ENCODE peak calls at places on chromosomes 13 and 19, in nine cellular contexts. One of them, this sample, is unnamed.

GRCh38 chr19:33393286-33394005 is 19.9 kb downstream of the CEBPG start:
- DNase-seq in stimulated activated CD4-positive, alpha-beta T cell treated with anti-CD3 and anti-CD28 coated beads, Interleukin-1b, Interleukin-23, amount 100 ng/mL, for 24 hours: no peak
- DNase-seq in GM20000: no peak
- DNase-seq in M059J: no peak
- DNase-seq in EL: no peak
- DNase-seq in NCI-H1092 treated with DMSO at 0.1 percent for 48 hours: no peak
- DNase-seq in activated CD8-positive, alpha-beta memory T cell treated with anti-CD3 and anti-CD28 coated beads for 4 hours: no peak
- DNase-seq in body of pancreas: no peak
- DNase-seq in SK-MEL-5: no peak
- DNase-seq in this sample: no peak

GRCh38 chr13:56975647-56976046 is 165.1 kb upstream of the PRR20A start:
- DNase-seq in stimulated activated CD4-positive, alpha-beta T cell treated with anti-CD3 and anti-CD28 coated beads, Interleukin-1b, Interleukin-23, amount 100 ng/mL, for 24 hours: no peak
- DNase-seq in GM20000: no peak
- DNase-seq in M059J: no peak
- DNase-seq in EL: no peak
- DNase-seq in NCI-H1092 treated with DMSO at 0.1 percent for 48 hours: no peak
- DNase-seq in activated CD8-positive, alpha-beta memory T cell treated with anti-CD3 and anti-CD28 coated beads for 4 hours: no peak
- DNase-seq in body of pancreas: no peak
- DNase-seq in SK-MEL-5: no peak
- DNase-seq in this sample: no peak

GRCh38 chr13:28318418-28318995 is 176.4 kb downstream of the FLT1 start:
- DNase-seq in stimulated activated CD4-positive, alpha-beta T cell treated with anti-CD3 and anti-CD28 coated beads, Interleukin-1b, Interleukin-23, amount 100 ng/mL, for 24 hours: no peak
- DNase-seq in GM20000: no peak
- DNase-seq in M059J: no peak
- DNase-seq in EL: no peak
- DNase-seq in NCI-H1092 treated with DMSO at 0.1 percent for 48 hours: peak
- DNase-seq in activated CD8-positive, alpha-beta memory T cell treated with anti-CD3 and anti-CD28 coated beads for 4 hours: no peak
- DNase-seq in body of pancreas: no peak
- DNase-seq in SK-MEL-5: no peak
- DNase-seq in this sample: no peak

GRCh38 chr13:40537146-40537895 is 129.1 kb downstream of the FOXO1 start:
- DNase-seq in stimulated activated CD4-positive, alpha-beta T cell treated with anti-CD3 and anti-CD28 coated beads, Interleukin-1b, Interleukin-23, amount 100 ng/mL, for 24 hours: no peak
- DNase-seq in GM20000: no peak
- DNase-seq in M059J: no peak
- DNase-seq in EL: no peak
- DNase-seq in NCI-H1092 treated with DMSO at 0.1 percent for 48 hours: no peak
- DNase-seq in activated CD8-positive, alpha-beta memory T cell treated with anti-CD3 and anti-CD28 coated beads for 4 hours: no peak
- DNase-seq in body of pancreas: no peak
- DNase-seq in SK-MEL-5: no peak
- DNase-seq in this sample: no peak

GRCh38 chr19:18496167-18496979 is 25.5 kb downstream of the ELL start:
- DNase-seq in stimulated activated CD4-positive, alpha-beta T cell treated with anti-CD3 and anti-CD28 coated beads, Interleukin-1b, Interleukin-23, amount 100 ng/mL, for 24 hours: no peak
- DNase-seq in GM20000: peak
- DNase-seq in M059J: peak
- DNase-seq in EL: peak
- DNase-seq in NCI-H1092 treated with DMSO at 0.1 percent for 48 hours: no peak
- DNase-seq in activated CD8-positive, alpha-beta memory T cell treated with anti-CD3 and anti-CD28 coated beads for 4 hours: peak
- DNase-seq in body of pancreas: peak
- DNase-seq in SK-MEL-5: no peak
- DNase-seq in this sample: peak

GRCh38 chr13:52707375-52707774 is 32.2 kb downstream of the CNMD start:
- DNase-seq in stimulated activated CD4-positive, alpha-beta T cell treated with anti-CD3 and anti-CD28 coated beads, Interleukin-1b, Interleukin-23, amount 100 ng/mL, for 24 hours: no peak
- DNase-seq in GM20000: no peak
- DNase-seq in M059J: no peak
- DNase-seq in EL: no peak
- DNase-seq in NCI-H1092 treated with DMSO at 0.1 percent for 48 hours: peak
- DNase-seq in activated CD8-positive, alpha-beta memory T cell treated with anti-CD3 and anti-CD28 coated beads for 4 hours: no peak
- DNase-seq in body of pancreas: no peak
- DNase-seq in SK-MEL-5: peak
- DNase-seq in this sample: no peak

GRCh38 chr13:50323440-50324070 is 308.3 kb downstream of the KCNRG start:
- DNase-seq in stimulated activated CD4-positive, alpha-beta T cell treated with anti-CD3 and anti-CD28 coated beads, Interleukin-1b, Interleukin-23, amount 100 ng/mL, for 24 hours: no peak
- DNase-seq in GM20000: no peak
- DNase-seq in M059J: peak
- DNase-seq in EL: peak
- DNase-seq in NCI-H1092 treated with DMSO at 0.1 percent for 48 hours: no peak
- DNase-seq in activated CD8-positive, alpha-beta memory T cell treated with anti-CD3 and anti-CD28 coated beads for 4 hours: no peak
- DNase-seq in body of pancreas: no peak
- DNase-seq in SK-MEL-5: no peak
- DNase-seq in this sample: peak

GRCh38 chr13:95624020-95624419 is 20.5 kb downstream of the DZIP1 start:
- DNase-seq in stimulated activated CD4-positive, alpha-beta T cell treated with anti-CD3 and anti-CD28 coated beads, Interleukin-1b, Interleukin-23, amount 100 ng/mL, for 24 hours: no peak
- DNase-seq in GM20000: peak
- DNase-seq in M059J: peak
- DNase-seq in EL: peak
- DNase-seq in NCI-H1092 treated with DMSO at 0.1 percent for 48 hours: peak
- DNase-seq in activated CD8-positive, alpha-beta memory T cell treated with anti-CD3 and anti-CD28 coated beads for 4 hours: no peak
- DNase-seq in body of pancreas: no peak
- DNase-seq in SK-MEL-5: peak
- DNase-seq in this sample: peak

GRCh38 chr19:14889994-14890393 is 4.1 kb upstream of the OR7A17 start:
- DNase-seq in stimulated activated CD4-positive, alpha-beta T cell treated with anti-CD3 and anti-CD28 coated beads, Interleukin-1b, Interleukin-23, amount 100 ng/mL, for 24 hours: no peak
- DNase-seq in GM20000: no peak
- DNase-seq in M059J: no peak
- DNase-seq in EL: no peak
- DNase-seq in NCI-H1092 treated with DMSO at 0.1 percent for 48 hours: no peak
- DNase-seq in activated CD8-positive, alpha-beta memory T cell treated with anti-CD3 and anti-CD28 coated beads for 4 hours: no peak
- DNase-seq in body of pancreas: no peak
- DNase-seq in SK-MEL-5: no peak
- DNase-seq in this sample: no peak

GRCh38 chr13:111388851-111389500 is 68.5 kb downstream of the TEX29 start:
- DNase-seq in stimulated activated CD4-positive, alpha-beta T cell treated with anti-CD3 and anti-CD28 coated beads, Interleukin-1b, Interleukin-23, amount 100 ng/mL, for 24 hours: no peak
- DNase-seq in GM20000: no peak
- DNase-seq in M059J: no peak
- DNase-seq in EL: no peak
- DNase-seq in NCI-H1092 treated with DMSO at 0.1 percent for 48 hours: no peak
- DNase-seq in activated CD8-positive, alpha-beta memory T cell treated with anti-CD3 and anti-CD28 coated beads for 4 hours: no peak
- DNase-seq in body of pancreas: no peak
- DNase-seq in SK-MEL-5: no peak
- DNase-seq in this sample: no peak

GRCh38 chr19:45526143-45526542 is 18.9 kb downstream of the VASP start:
- DNase-seq in stimulated activated CD4-positive, alpha-beta T cell treated with anti-CD3 and anti-CD28 coated beads, Interleukin-1b, Interleukin-23, amount 100 ng/mL, for 24 hours: no peak
- DNase-seq in GM20000: no peak
- DNase-seq in M059J: peak
- DNase-seq in EL: peak
- DNase-seq in NCI-H1092 treated with DMSO at 0.1 percent for 48 hours: no peak
- DNase-seq in activated CD8-positive, alpha-beta memory T cell treated with anti-CD3 and anti-CD28 coated beads for 4 hours: no peak
- DNase-seq in body of pancreas: peak
- DNase-seq in SK-MEL-5: peak
- DNase-seq in this sample: peak

GRCh38 chr19:13856530-13856929 is 20.4 kb upstream of the NANOS3 start:
- DNase-seq in stimulated activated CD4-positive, alpha-beta T cell treated with anti-CD3 and anti-CD28 coated beads, Interleukin-1b, Interleukin-23, amount 100 ng/mL, for 24 hours: no peak
- DNase-seq in GM20000: no peak
- DNase-seq in M059J: no peak
- DNase-seq in EL: no peak
- DNase-seq in NCI-H1092 treated with DMSO at 0.1 percent for 48 hours: no peak
- DNase-seq in activated CD8-positive, alpha-beta memory T cell treated with anti-CD3 and anti-CD28 coated beads for 4 hours: no peak
- DNase-seq in body of pancreas: no peak
- DNase-seq in SK-MEL-5: no peak
- DNase-seq in this sample: no peak

GRCh38 chr19:4374451-4375163 is 25.7 kb downstream of the SH3GL1 start:
- DNase-seq in stimulated activated CD4-positive, alpha-beta T cell treated with anti-CD3 and anti-CD28 coated beads, Interleukin-1b, Interleukin-23, amount 100 ng/mL, for 24 hours: no peak
- DNase-seq in GM20000: no peak
- DNase-seq in M059J: peak
- DNase-seq in EL: peak
- DNase-seq in NCI-H1092 treated with DMSO at 0.1 percent for 48 hours: no peak
- DNase-seq in activated CD8-positive, alpha-beta memory T cell treated with anti-CD3 and anti-CD28 coated beads for 4 hours: no peak
- DNase-seq in body of pancreas: peak
- DNase-seq in SK-MEL-5: no peak
- DNase-seq in this sample: peak

GRCh38 chr13:29954082-29955043 is 103.9 kb upstream of the UBL3 start:
- DNase-seq in stimulated activated CD4-positive, alpha-beta T cell treated with anti-CD3 and anti-CD28 coated beads, Interleukin-1b, Interleukin-23, amount 100 ng/mL, for 24 hours: no peak
- DNase-seq in GM20000: no peak
- DNase-seq in M059J: no peak
- DNase-seq in EL: no peak
- DNase-seq in NCI-H1092 treated with DMSO at 0.1 percent for 48 hours: no peak
- DNase-seq in activated CD8-positive, alpha-beta memory T cell treated with anti-CD3 and anti-CD28 coated beads for 4 hours: no peak
- DNase-seq in body of pancreas: no peak
- DNase-seq in SK-MEL-5: no peak
- DNase-seq in this sample: no peak

GRCh38 chr13:23547000-23547590 is 23.1 kb upstream of the TNFRSF19 start:
- DNase-seq in stimulated activated CD4-positive, alpha-beta T cell treated with anti-CD3 and anti-CD28 coated beads, Interleukin-1b, Interleukin-23, amount 100 ng/mL, for 24 hours: no peak
- DNase-seq in GM20000: no peak
- DNase-seq in M059J: peak
- DNase-seq in EL: peak
- DNase-seq in NCI-H1092 treated with DMSO at 0.1 percent for 48 hours: no peak
- DNase-seq in activated CD8-positive, alpha-beta memory T cell treated with anti-CD3 and anti-CD28 coated beads for 4 hours: no peak
- DNase-seq in body of pancreas: peak
- DNase-seq in SK-MEL-5: peak
- DNase-seq in this sample: peak

GRCh38 chr19:18263324-18264215 is 10.7 kb downstream of the IQCN start:
- DNase-seq in stimulated activated CD4-positive, alpha-beta T cell treated with anti-CD3 and anti-CD28 coated beads, Interleukin-1b, Interleukin-23, amount 100 ng/mL, for 24 hours: no peak
- DNase-seq in GM20000: no peak
- DNase-seq in M059J: no peak
- DNase-seq in EL: no peak
- DNase-seq in NCI-H1092 treated with DMSO at 0.1 percent for 48 hours: no peak
- DNase-seq in activated CD8-positive, alpha-beta memory T cell treated with anti-CD3 and anti-CD28 coated beads for 4 hours: no peak
- DNase-seq in body of pancreas: no peak
- DNase-seq in SK-MEL-5: no peak
- DNase-seq in this sample: no peak

GRCh38 chr19:1369214-1369805 is 14.4 kb upstream of the NDUFS7 start:
- DNase-seq in stimulated activated CD4-positive, alpha-beta T cell treated with anti-CD3 and anti-CD28 coated beads, Interleukin-1b, Interleukin-23, amount 100 ng/mL, for 24 hours: no peak
- DNase-seq in GM20000: no peak
- DNase-seq in M059J: no peak
- DNase-seq in EL: no peak
- DNase-seq in NCI-H1092 treated with DMSO at 0.1 percent for 48 hours: no peak
- DNase-seq in activated CD8-positive, alpha-beta memory T cell treated with anti-CD3 and anti-CD28 coated beads for 4 hours: no peak
- DNase-seq in body of pancreas: no peak
- DNase-seq in SK-MEL-5: no peak
- DNase-seq in this sample: no peak

GRCh38 chr19:40517248-40517647 is 50.4 kb downstream of the SPTBN4 start:
- DNase-seq in stimulated activated CD4-positive, alpha-beta T cell treated with anti-CD3 and anti-CD28 coated beads, Interleukin-1b, Interleukin-23, amount 100 ng/mL, for 24 hours: no peak
- DNase-seq in GM20000: no peak
- DNase-seq in M059J: no peak
- DNase-seq in EL: no peak
- DNase-seq in NCI-H1092 treated with DMSO at 0.1 percent for 48 hours: no peak
- DNase-seq in activated CD8-positive, alpha-beta memory T cell treated with anti-CD3 and anti-CD28 coated beads for 4 hours: no peak
- DNase-seq in body of pancreas: no peak
- DNase-seq in SK-MEL-5: no peak
- DNase-seq in this sample: no peak

GRCh38 chr13:43908156-43909126 is 28.7 kb downstream of the LACC1 start:
- DNase-seq in stimulated activated CD4-positive, alpha-beta T cell treated with anti-CD3 and anti-CD28 coated beads, Interleukin-1b, Interleukin-23, amount 100 ng/mL, for 24 hours: no peak
- DNase-seq in GM20000: no peak
- DNase-seq in M059J: peak
- DNase-seq in EL: peak
- DNase-seq in NCI-H1092 treated with DMSO at 0.1 percent for 48 hours: peak
- DNase-seq in activated CD8-positive, alpha-beta memory T cell treated with anti-CD3 and anti-CD28 coated beads for 4 hours: no peak
- DNase-seq in body of pancreas: no peak
- DNase-seq in SK-MEL-5: peak
- DNase-seq in this sample: peak

GRCh38 chr19:32041681-32042292 is 303.6 kb upstream of the ZNF507 start:
- DNase-seq in stimulated activated CD4-positive, alpha-beta T cell treated with anti-CD3 and anti-CD28 coated beads, Interleukin-1b, Interleukin-23, amount 100 ng/mL, for 24 hours: no peak
- DNase-seq in GM20000: no peak
- DNase-seq in M059J: peak
- DNase-seq in EL: no peak
- DNase-seq in NCI-H1092 treated with DMSO at 0.1 percent for 48 hours: no peak
- DNase-seq in activated CD8-positive, alpha-beta memory T cell treated with anti-CD3 and anti-CD28 coated beads for 4 hours: no peak
- DNase-seq in body of pancreas: peak
- DNase-seq in SK-MEL-5: peak
- DNase-seq in this sample: peak